ENCODE peak calls at places on chromosomes 7 and 10, in four cellular contexts. O, Q, P and D are unnamed samples.

GRCh38 chr10:14839305-14839695 is 1.2 kb downstream of the HSPA14 start:
- DNase-seq in O (no peak), P (no peak), Q (no peak), D (no peak)

GRCh38 chr7:79064187-79064823 is 389.2 kb downstream of the MAGI2 start:
- DNase-seq in Q (no peak), P (no peak), O (no peak), D (no peak)

GRCh38 chr10:126215767-126216166 is 172.5 kb downstream of the ADAM12 start:
- DNase-seq in Q (no peak), P (no peak), O (no peak), D (no peak)

GRCh38 chr7:77222065-77222464 is 22.4 kb upstream of the FGL2 start:
- DNase-seq in O (no peak), Q (no peak), P (no peak), D (no peak)

GRCh38 chr7:750111-750905 is 23.2 kb upstream of the PRKAR1B start:
- DNase-seq in P (no peak), Q (no peak), O (no peak), D (no peak)

GRCh38 chr7:148723846-148724245 is 25.1 kb downstream of the CUL1 start:
- DNase-seq in Q (no peak), O (no peak), P (no peak), D (no peak)

GRCh38 chr7:7554647-7555575 is 11.8 kb upstream of the MIOS start:
- DNase-seq in P (no peak), Q (no peak), O (no peak), D (no peak)

GRCh38 chr10:16828731-16829175 is 11.5 kb upstream of the RSU1 start:
- DNase-seq in P (no peak), O (no peak), Q (peak), D (no peak)

GRCh38 chr7:148624735-148625134 is 34.2 kb downstream of the C7orf33 start:
- DNase-seq in Q (no peak), P (no peak), O (no peak), D (no peak)

GRCh38 chr10:8174762-8175161 is 120.3 kb downstream of the GATA3 start:
- DNase-seq in P (no peak), Q (no peak), O (no peak), D (no peak)